ENCODE peak calls at places on chromosomes 11 and 22, in five cellular contexts. K is cardiac muscle cell, S is GM12865, H is colonic mucosa, F is aorta. X is an unnamed sample.

GRCh38 chr11:45282070-45282469 is 4.1 kb downstream of the SYT13 start:
- DNase-seq in K (no peak), S (no peak), H (no peak), F (no peak), X (no peak)

GRCh38 chr22:20116376-20116950 is 559 bp downstream of the RANBP1 start:
- DNase-seq in K (no peak), S (no peak), H (no peak), F (no peak), X (no peak)

GRCh38 chr11:1564535-1565172 is 7.4 kb downstream of the DUSP8 start:
- DNase-seq in K (peak), S (no peak), H (peak), F (peak), X (peak)

GRCh38 chr11:721913-722811 is 16.1 kb downstream of the EPS8L2 start:
- DNase-seq in K (no peak), S (peak), H (peak), F (peak), X (no peak)

GRCh38 chr11:44670814-44671213 is 55.9 kb upstream of the TSPAN18 start:
- DNase-seq in K (no peak), S (no peak), H (no peak), F (no peak), X (no peak)

GRCh38 chr11:69155302-69156198 is at the start of gene SMIM38:
- DNase-seq in K (no peak), S (peak), H (no peak), F (no peak), X (no peak)

GRCh38 chr11:133793271-133793848 is 52.0 kb downstream of the SPATA19 start:
- DNase-seq in K (no peak), S (no peak), H (no peak), F (no peak), X (no peak)

GRCh38 chr11:69912911-69913451 is 93.8 kb upstream of the FGF3 start:
- DNase-seq in K (no peak), S (peak), H (no peak), F (peak), X (no peak)

GRCh38 chr11:134647066-134647746 is 235.2 kb upstream of the B3GAT1 start:
- DNase-seq in K (no peak), S (no peak), H (no peak), F (no peak), X (no peak)

GRCh38 chr11:78110351-78110750 is 29.1 kb downstream of the ALG8 start:
- DNase-seq in K (no peak), S (no peak), H (no peak), F (no peak), X (no peak)

GRCh38 chr11:110092577-110093406 is at the start of gene ZC3H12C:
- DNase-seq in K (peak), S (peak), H (peak), F (peak), X (peak)

GRCh38 chr11:325796-326591 is 5.3 kb upstream of the IFITM3 start:
- DNase-seq in K (no peak), S (no peak), H (no peak), F (peak), X (no peak)

GRCh38 chr11:94664336-94664735 is 97.2 kb downstream of the PIWIL4 start:
- DNase-seq in K (no peak), S (no peak), H (no peak), F (no peak), X (no peak)

GRCh38 chr11:19789840-19790710 is 77.4 kb downstream of the NAV2 start:
- DNase-seq in K (peak), S (no peak), H (peak), F (no peak), X (peak)

GRCh38 chr11:44275961-44276550 is 33.9 kb downstream of the ALX4 start:
- DNase-seq in K (no peak), S (no peak), H (no peak), F (no peak), X (no peak)

GRCh38 chr11:104060820-104061219 is 24.4 kb downstream of the DDI1 start:
- DNase-seq in K (peak), S (peak), H (no peak), F (no peak), X (no peak)

GRCh38 chr11:84165139-84165538 is 879.0 kb upstream of the CCDC90B start:
- DNase-seq in K (no peak), S (no peak), H (no peak), F (no peak), X (no peak)

GRCh38 chr22:48513929-48514328 is 1313.7 kb downstream of the BRD1 start:
- DNase-seq in K (no peak), S (no peak), H (no peak), F (no peak), X (no peak)

GRCh38 chr22:26318975-26319374 is 110.1 kb upstream of the ASPHD2 start:
- DNase-seq in K (no peak), S (peak), H (no peak), F (no peak), X (no peak)

GRCh38 chr11:79129702-79130101 is 311.1 kb downstream of the TENM4 start:
- DNase-seq in K (no peak), S (no peak), H (no peak), F (no peak), X (no peak)

GRCh38 chr11:75475767-75476650 is 43.0 kb upstream of the KLHL35 start:
- DNase-seq in K (peak), S (peak), H (peak), F (no peak), X (no peak)

GRCh38 chr22:31532060-31532459 is 35.7 kb downstream of the SFI1 start:
- DNase-seq in K (peak), S (no peak), H (no peak), F (no peak), X (no peak)

GRCh38 chr22:29630987-29631386 is 27.6 kb downstream of the NF2 start:
- DNase-seq in K (no peak), S (no peak), H (no peak), F (no peak), X (no peak)

GRCh38 chr11:17544181-17544622 is at the start of gene USH1C:
- DNase-seq in K (no peak), S (no peak), H (peak), F (peak), X (no peak)

GRCh38 chr11:27913650-27914049 is 194.3 kb downstream of the KIF18A start:
- DNase-seq in K (peak), S (peak), H (no peak), F (no peak), X (no peak)

GRCh38 chr11:79708319-79708928 is 267.6 kb upstream of the TENM4 start:
- DNase-seq in K (peak), S (peak), H (peak), F (no peak), X (no peak)

GRCh38 chr11:36312593-36312990 is 16.5 kb downstream of the PRR5L start:
- DNase-seq in K (peak), S (no peak), H (no peak), F (no peak), X (no peak)

GRCh38 chr22:21796863-21797262 is 61.3 kb upstream of the YPEL1 start:
- DNase-seq in K (no peak), S (no peak), H (no peak), F (no peak), X (no peak)

GRCh38 chr11:82989628-82990404 is 81.9 kb downstream of the RAB30 start:
- DNase-seq in K (no peak), S (no peak), H (no peak), F (no peak), X (no peak)

GRCh38 chr11:67544591-67545242 is 21.5 kb upstream of the CABP2 start:
- DNase-seq in K (no peak), S (no peak), H (peak), F (no peak), X (no peak)

GRCh38 chr11:2091112-2091746 is 48.0 kb downstream of the IGF2 start:
- DNase-seq in K (no peak), S (no peak), H (no peak), F (peak), X (no peak)

GRCh38 chr11:65390099-65390941 is 3.9 kb downstream of the FRMD8 start:
- DNase-seq in K (peak), S (no peak), H (no peak), F (no peak), X (no peak)

GRCh38 chr22:19377565-19378361 is 53.8 kb downstream of the HIRA start:
- DNase-seq in K (no peak), S (no peak), H (no peak), F (peak), X (no peak)

GRCh38 chr11:57390535-57390934 is at the start of gene PRG2:
- DNase-seq in K (no peak), S (no peak), H (no peak), F (no peak), X (no peak)

GRCh38 chr11:92277871-92278270 is 53.3 kb downstream of the FAT3 start:
- DNase-seq in K (no peak), S (no peak), H (no peak), F (no peak), X (no peak)

GRCh38 chr11:44914105-44914504 is 36.6 kb downstream of the TP53I11 start:
- DNase-seq in K (no peak), S (no peak), H (no peak), F (no peak), X (no peak)

X was measured in AG09319.